ENCODE peak calls at places on chromosome 7, in seven cellular contexts. C, G, I, H, Q, N and Z are unnamed samples. For H3K36me3, the result is how much of the 10 kb centered on the place peaks cover.

GRCh38 chr7:51246258-51247245 is 70.1 kb downstream of the COBL start:
- DNase-seq in C (no peak), G (no peak), I (no peak), H (no peak), Q (no peak), N (no peak), Z (no peak)

GRCh38 chr7:101555921-101556275 is 73.2 kb downstream of the MYL10 start:
- DNase-seq in C (no peak), G (no peak), I (no peak), H (no peak), Q (no peak), N (no peak), Z (peak)

GRCh38 chr7:28480595-28480994 is 68.3 kb downstream of the CREB5 start:
- DNase-seq in C (no peak), G (no peak), I (no peak), H (no peak), Q (no peak), N (no peak), Z (no peak)

GRCh38 chr7:95608344-95609173 is 12.2 kb upstream of the PDK4 start:
- DNase-seq in C (peak), G (peak), I (peak), H (peak), Q (no peak), N (peak), Z (peak)

GRCh38 chr7:128427289-128427891 is 17.6 kb upstream of the IMPDH1 start:
- DNase-seq in C (peak), G (no peak), I (no peak), H (no peak), Q (no peak), N (peak), Z (no peak)

GRCh38 chr7:14055813-14056212 is 66.3 kb upstream of the ETV1 start:
- DNase-seq in C (no peak), G (no peak), I (no peak), H (no peak), Q (no peak), N (no peak), Z (no peak)

GRCh38 chr7:85114342-85114741 is 72.5 kb downstream of the SEMA3D start:
- DNase-seq in C (no peak), G (no peak), I (no peak), H (no peak), Q (no peak), N (peak), Z (no peak)

GRCh38 chr7:77425151-77426051 is 9.3 kb upstream of the GSAP start:
- DNase-seq in C (no peak), G (no peak), I (no peak), H (no peak), Q (no peak), N (peak), Z (no peak)

GRCh38 chr7:147982307-147982706 is 608.3 kb upstream of the C7orf33 start:
- DNase-seq in C (no peak), G (no peak), I (no peak), H (no peak), Q (no peak), N (no peak), Z (no peak)

GRCh38 chr7:45197461-45197860 is 39.9 kb downstream of the RAMP3 start:
- DNase-seq in C (no peak), G (no peak), I (peak), H (no peak), Q (no peak), N (no peak), Z (no peak)

GRCh38 chr7:30470783-30471182 is 7.8 kb downstream of the NOD1 start:
- DNase-seq in C (no peak), G (no peak), I (no peak), H (peak), Q (no peak), N (no peak), Z (no peak)
- TF ChIP-seq POLR2AphosphoS5 in C (peak), G (peak), I (no peak), H (peak), Q (no peak), N (no peak), Z (no peak)

GRCh38 chr7:139230774-139231512 is at the start of gene UBN2:
- DNase-seq in C (peak), G (peak), I (peak), H (peak), Q (peak), N (peak), Z (peak)
- H3K27ac ChIP-seq in C (peak), G (peak), I (peak), H (peak), Q (peak), N (peak), Z (peak)

DNA sequence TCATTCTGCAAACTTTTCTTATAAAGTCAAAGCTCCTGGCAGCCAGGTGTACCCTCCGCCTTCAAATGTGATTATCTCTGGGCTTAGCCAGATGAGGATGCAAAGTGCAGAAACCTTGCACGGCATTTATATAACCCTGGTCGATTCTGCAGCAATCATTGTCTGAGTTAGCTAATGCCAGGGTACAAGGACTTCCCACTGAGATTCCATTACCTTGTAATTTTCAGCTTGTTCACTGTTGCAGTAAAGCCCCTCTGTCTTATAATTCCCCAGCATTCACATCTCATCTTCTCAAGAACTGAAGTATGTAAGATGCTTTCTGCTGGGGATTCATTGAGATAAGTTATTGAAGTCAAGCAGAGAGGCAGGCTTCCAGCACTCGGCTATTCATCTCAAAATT is 1090.6 kb upstream of the AUTS2 start:
- DNase-seq in C (no peak), G (no peak), I (no peak), H (no peak), Q (no peak), N (no peak), Z (no peak)
- H3K36me3 ChIP-seq in C (under half), G (under half), I (under half), H (under half), Q (under half), N (under half), Z (under half)

GRCh38 chr7:47691974-47692373 is 110.1 kb upstream of the TNS3 start:
- DNase-seq in C (no peak), G (no peak), I (no peak), H (no peak), Q (no peak), N (no peak), Z (no peak)
- TF ChIP-seq POLR2AphosphoS5 in C (no peak), G (no peak), I (no peak), H (peak), Q (no peak), N (no peak), Z (no peak)

GRCh38 chr7:154931906-154932305 is 71.0 kb downstream of the PAXIP1 start:
- DNase-seq in C (no peak), G (no peak), I (no peak), H (no peak), Q (no peak), N (no peak), Z (no peak)

GRCh38 chr7:154928136-154929005 is 74.6 kb downstream of the PAXIP1 start:
- DNase-seq in C (peak), G (no peak), I (peak), H (no peak), Q (no peak), N (peak), Z (no peak)

GRCh38 chr7:154927624-154928125 is 75.2 kb downstream of the PAXIP1 start:
- DNase-seq in C (peak), G (no peak), I (peak), H (peak), Q (peak), N (peak), Z (peak)

DNA sequence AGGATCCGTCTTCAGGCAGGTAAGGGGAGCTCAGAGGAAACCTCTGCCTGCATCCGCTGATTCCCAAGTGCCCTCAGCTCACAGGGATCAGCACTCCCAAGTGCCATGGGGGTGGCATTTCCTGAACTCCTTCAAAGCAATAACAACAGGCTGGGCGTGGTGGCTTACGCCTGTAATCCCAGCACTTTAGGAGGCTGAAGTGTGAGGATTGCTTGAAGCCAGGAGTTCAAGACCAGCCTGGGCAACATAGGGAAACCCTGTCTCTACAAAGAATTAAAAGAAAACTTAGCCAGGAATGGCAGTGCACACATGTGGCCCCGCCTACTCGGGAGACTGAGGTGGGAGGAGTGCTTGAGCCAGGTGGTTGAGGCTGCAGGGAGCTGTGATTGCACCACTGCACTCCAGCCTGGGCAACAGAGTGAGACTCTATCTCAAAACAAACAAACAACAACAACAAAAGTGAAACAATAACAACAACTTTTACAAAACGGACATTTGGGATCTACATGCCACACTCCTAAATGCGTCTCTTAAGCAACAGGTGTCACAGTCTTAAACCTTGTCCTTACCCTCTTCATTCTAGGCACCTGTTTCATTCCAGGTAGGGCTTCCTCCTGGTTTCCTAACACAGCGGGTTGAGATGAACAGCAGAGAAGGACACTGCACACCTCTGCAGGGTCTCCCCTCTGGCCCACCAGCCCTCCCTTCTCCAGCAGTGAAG is 73.8 kb downstream of the PAXIP1 start:
- DNase-seq in C (no peak), G (no peak), I (peak), H (no peak), Q (no peak), N (no peak), Z (no peak)
- H3K27ac ChIP-seq in C (peak), G (peak), I (peak), H (peak), Q (no peak), N (peak), Z (peak)

DNA sequence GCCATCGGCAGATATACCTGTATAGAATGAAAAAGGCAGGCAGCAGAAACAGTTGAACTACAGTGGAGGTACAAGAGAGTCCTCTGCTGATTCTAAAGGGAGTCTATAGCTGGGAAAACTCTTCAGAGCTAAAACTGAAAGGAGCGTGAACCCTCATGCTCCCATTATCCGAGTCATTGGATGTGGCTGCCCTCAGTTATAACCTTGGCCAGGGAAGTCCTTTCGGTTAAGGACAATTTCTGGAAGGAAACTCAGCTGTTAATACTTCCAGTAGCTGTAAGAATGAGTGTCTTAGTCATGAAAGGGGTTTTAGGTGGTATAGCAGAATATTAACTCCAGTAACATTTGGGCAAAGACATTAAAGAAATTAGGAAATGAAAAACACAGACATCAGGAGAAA is 14.6 kb upstream of the GNAT3 start:
- DNase-seq in C (no peak), G (no peak), I (no peak), H (no peak), Q (no peak), N (no peak), Z (no peak)
- H3K36me3 ChIP-seq in C (under half), G (under half), I (under half), H (under half), Q (under half), N (under half), Z (under half)

GRCh38 chr7:30903146-30903545 is 8.5 kb upstream of the AQP1 start:
- DNase-seq in C (no peak), G (peak), I (no peak), H (no peak), Q (no peak), N (no peak), Z (no peak)
- TF ChIP-seq POLR2AphosphoS5 in C (no peak), G (no peak), I (no peak), H (no peak), Q (no peak), N (no peak), Z (no peak)

GRCh38 chr7:6160191-6160623 is 112.2 kb downstream of the CYTH3 start:
- DNase-seq in C (peak), G (peak), I (no peak), H (peak), Q (peak), N (no peak), Z (no peak)
- H3K27ac ChIP-seq in C (peak), G (peak), I (no peak), H (peak), Q (no peak), N (no peak), Z (no peak)

DNA sequence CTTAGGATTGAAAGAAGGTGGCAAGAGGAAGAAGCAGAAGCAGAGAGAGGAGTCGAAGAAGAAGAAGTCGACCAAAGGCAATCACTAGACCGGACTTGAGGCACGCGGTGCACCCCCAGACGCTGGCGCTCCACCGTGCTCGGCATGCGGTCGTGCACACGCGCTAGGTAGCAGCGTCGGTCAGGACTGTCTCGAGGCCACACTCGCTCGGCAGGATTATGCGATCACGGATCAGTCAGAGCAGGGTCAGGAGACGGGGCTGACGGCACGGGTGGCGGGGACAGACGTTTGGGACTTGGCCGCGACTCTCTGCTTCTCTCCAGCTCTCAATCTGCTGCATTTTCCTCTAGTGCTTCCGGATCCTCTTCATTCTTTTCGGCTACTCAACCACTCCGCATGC is 79.2 kb downstream of the DNAJB6 start:
- DNase-seq in C (no peak), G (no peak), I (no peak), H (no peak), Q (no peak), N (no peak), Z (no peak)
- H3K36me3 ChIP-seq in C (half or more), G (under half), I (half or more), H (half or more), Q (under half), N (under half), Z (half or more)